ENCODE peak calls at places on chromosomes 7 and 10, in seven cellular contexts. One of them, this sample, is unnamed.

GRCh38 chr10:44384601-44385422 is at the start of gene CXCL12:
- DNase-seq in CD4-positive, alpha-beta memory T cell: no peak
- DNase-seq in suprapubic skin: peak; percentile 68
- DNase-seq in hepatocyte: peak; percentile 44
- DNase-seq in transverse colon: peak; percentile 17
- DNase-seq in CD8-positive, alpha-beta memory T cell: no peak
- DNase-seq in CD8-positive, alpha-beta T cell: no peak
- DNase-seq in this sample: peak; percentile 55

GRCh38 chr7:105304040-105304895 is 84.5 kb downstream of the SRPK2 start:
- DNase-seq in CD4-positive, alpha-beta memory T cell: no peak
- DNase-seq in CD8-positive, alpha-beta T cell: no peak
- DNase-seq in hepatocyte: no peak
- DNase-seq in suprapubic skin: no peak
- DNase-seq in CD8-positive, alpha-beta memory T cell: no peak
- DNase-seq in transverse colon: no peak
- DNase-seq in this sample: peak; percentile 66

GRCh38 chr7:57432583-57432982 is 17.4 kb upstream of the ZNF716 start:
- DNase-seq in CD8-positive, alpha-beta memory T cell: no peak
- DNase-seq in CD4-positive, alpha-beta memory T cell: no peak
- DNase-seq in suprapubic skin: no peak
- DNase-seq in CD8-positive, alpha-beta T cell: no peak
- DNase-seq in transverse colon: no peak
- DNase-seq in hepatocyte: no peak
- DNase-seq in this sample: no peak

GRCh38 chr7:3042861-3043489 is 692 bp downstream of the CARD11 start:
- DNase-seq in suprapubic skin: no peak
- DNase-seq in CD8-positive, alpha-beta T cell: peak; percentile 82
- DNase-seq in transverse colon: peak; percentile 54
- DNase-seq in CD8-positive, alpha-beta memory T cell: peak; percentile 67
- DNase-seq in hepatocyte: peak; percentile 55
- DNase-seq in CD4-positive, alpha-beta memory T cell: peak; percentile 64
- DNase-seq in this sample: no peak

GRCh38 chr10:51001587-51001986 is 72.7 kb upstream of the PRKG1 start:
- DNase-seq in hepatocyte: peak; percentile 48
- DNase-seq in CD8-positive, alpha-beta T cell: no peak
- DNase-seq in transverse colon: no peak
- DNase-seq in suprapubic skin: no peak
- DNase-seq in CD4-positive, alpha-beta memory T cell: no peak
- DNase-seq in CD8-positive, alpha-beta memory T cell: no peak
- DNase-seq in this sample: peak; percentile 54

GRCh38 chr7:105198223-105198622 is 184.2 kb downstream of the KMT2E start:
- DNase-seq in hepatocyte: peak; percentile 44
- DNase-seq in CD8-positive, alpha-beta T cell: no peak
- DNase-seq in transverse colon: no peak
- DNase-seq in CD8-positive, alpha-beta memory T cell: no peak
- DNase-seq in CD4-positive, alpha-beta memory T cell: no peak
- DNase-seq in suprapubic skin: no peak
- DNase-seq in this sample: peak; percentile 94

GRCh38 chr10:14071956-14072355 is 258.8 kb downstream of the FRMD4A start:
- DNase-seq in CD8-positive, alpha-beta memory T cell: no peak
- DNase-seq in CD8-positive, alpha-beta T cell: no peak
- DNase-seq in CD4-positive, alpha-beta memory T cell: no peak
- DNase-seq in hepatocyte: no peak
- DNase-seq in transverse colon: no peak
- DNase-seq in suprapubic skin: no peak
- DNase-seq in this sample: no peak

GRCh38 chr7:122343986-122344620 is 39.6 kb upstream of the FEZF1 start:
- DNase-seq in CD8-positive, alpha-beta memory T cell: no peak
- DNase-seq in CD8-positive, alpha-beta T cell: no peak
- DNase-seq in transverse colon: no peak
- DNase-seq in suprapubic skin: no peak
- DNase-seq in CD4-positive, alpha-beta memory T cell: no peak
- DNase-seq in hepatocyte: no peak
- DNase-seq in this sample: no peak

GRCh38 chr10:131858118-131858515 is 42.7 kb upstream of the PPP2R2D start:
- DNase-seq in transverse colon: no peak
- DNase-seq in CD8-positive, alpha-beta T cell: no peak
- DNase-seq in CD8-positive, alpha-beta memory T cell: no peak
- DNase-seq in suprapubic skin: no peak
- DNase-seq in hepatocyte: no peak
- DNase-seq in CD4-positive, alpha-beta memory T cell: no peak
- DNase-seq in this sample: no peak

GRCh38 chr10:121415017-121415416 is 183.2 kb downstream of the FGFR2 start:
- DNase-seq in hepatocyte: no peak
- DNase-seq in CD8-positive, alpha-beta T cell: no peak
- DNase-seq in CD8-positive, alpha-beta memory T cell: no peak
- DNase-seq in transverse colon: no peak
- DNase-seq in CD4-positive, alpha-beta memory T cell: no peak
- DNase-seq in suprapubic skin: no peak
- DNase-seq in this sample: no peak

GRCh38 chr10:72229261-72230251 is 13.5 kb upstream of the ASCC1 start:
- DNase-seq in CD8-positive, alpha-beta T cell: no peak
- DNase-seq in CD4-positive, alpha-beta memory T cell: no peak
- DNase-seq in transverse colon: no peak
- DNase-seq in suprapubic skin: peak; percentile 32
- DNase-seq in CD8-positive, alpha-beta memory T cell: no peak
- DNase-seq in hepatocyte: no peak
- DNase-seq in this sample: no peak

GRCh38 chr10:21634599-21635365 is 100.8 kb downstream of the MLLT10 start:
- DNase-seq in suprapubic skin: no peak
- DNase-seq in CD4-positive, alpha-beta memory T cell: no peak
- DNase-seq in CD8-positive, alpha-beta T cell: no peak
- DNase-seq in transverse colon: no peak
- DNase-seq in hepatocyte: no peak
- DNase-seq in CD8-positive, alpha-beta memory T cell: no peak
- DNase-seq in this sample: no peak

GRCh38 chr7:1732072-1732471 is 62.0 kb downstream of the ELFN1 start:
- DNase-seq in hepatocyte: no peak
- DNase-seq in CD8-positive, alpha-beta T cell: no peak
- DNase-seq in suprapubic skin: no peak
- DNase-seq in CD8-positive, alpha-beta memory T cell: no peak
- DNase-seq in CD4-positive, alpha-beta memory T cell: no peak
- DNase-seq in transverse colon: no peak
- DNase-seq in this sample: no peak

GRCh38 chr7:154371424-154371823 is 319.2 kb downstream of the DPP6 start:
- DNase-seq in transverse colon: no peak
- DNase-seq in CD8-positive, alpha-beta T cell: no peak
- DNase-seq in CD4-positive, alpha-beta memory T cell: no peak
- DNase-seq in hepatocyte: no peak
- DNase-seq in suprapubic skin: no peak
- DNase-seq in CD8-positive, alpha-beta memory T cell: no peak
- DNase-seq in this sample: no peak

GRCh38 chr10:2856598-2856997 is 210.8 kb upstream of the PFKP start:
- DNase-seq in transverse colon: no peak
- DNase-seq in suprapubic skin: no peak
- DNase-seq in CD4-positive, alpha-beta memory T cell: no peak
- DNase-seq in CD8-positive, alpha-beta memory T cell: no peak
- DNase-seq in hepatocyte: no peak
- DNase-seq in CD8-positive, alpha-beta T cell: no peak
- DNase-seq in this sample: no peak

GRCh38 chr7:158407581-158408331 is 179.9 kb downstream of the PTPRN2 start:
- DNase-seq in hepatocyte: peak; percentile 69
- DNase-seq in CD8-positive, alpha-beta memory T cell: no peak
- DNase-seq in CD8-positive, alpha-beta T cell: no peak
- DNase-seq in transverse colon: no peak
- DNase-seq in CD4-positive, alpha-beta memory T cell: no peak
- DNase-seq in suprapubic skin: no peak
- DNase-seq in this sample: peak; percentile 24

GRCh38 chr10:52779541-52780390 is 7.2 kb upstream of the MBL2 start:
- DNase-seq in transverse colon: peak; percentile 54
- DNase-seq in hepatocyte: peak; percentile 87
- DNase-seq in CD8-positive, alpha-beta T cell: no peak
- DNase-seq in CD8-positive, alpha-beta memory T cell: no peak
- DNase-seq in CD4-positive, alpha-beta memory T cell: no peak
- DNase-seq in suprapubic skin: no peak
- DNase-seq in this sample: peak; percentile 30

GRCh38 chr10:110556993-110557601 is 10.4 kb upstream of the SMC3 start:
- DNase-seq in CD8-positive, alpha-beta T cell: peak; percentile 65
- DNase-seq in CD8-positive, alpha-beta memory T cell: peak; percentile 48
- DNase-seq in transverse colon: peak; percentile 40
- DNase-seq in suprapubic skin: no peak
- DNase-seq in CD4-positive, alpha-beta memory T cell: peak; percentile 57
- DNase-seq in hepatocyte: peak; percentile 44
- DNase-seq in this sample: peak; percentile 58

GRCh38 chr10:58982470-58983239 is 193.8 kb upstream of the PHYHIPL start:
- DNase-seq in CD4-positive, alpha-beta memory T cell: no peak
- DNase-seq in CD8-positive, alpha-beta T cell: no peak
- DNase-seq in CD8-positive, alpha-beta memory T cell: no peak
- DNase-seq in hepatocyte: no peak
- DNase-seq in transverse colon: no peak
- DNase-seq in suprapubic skin: no peak
- DNase-seq in this sample: no peak

DNA sequence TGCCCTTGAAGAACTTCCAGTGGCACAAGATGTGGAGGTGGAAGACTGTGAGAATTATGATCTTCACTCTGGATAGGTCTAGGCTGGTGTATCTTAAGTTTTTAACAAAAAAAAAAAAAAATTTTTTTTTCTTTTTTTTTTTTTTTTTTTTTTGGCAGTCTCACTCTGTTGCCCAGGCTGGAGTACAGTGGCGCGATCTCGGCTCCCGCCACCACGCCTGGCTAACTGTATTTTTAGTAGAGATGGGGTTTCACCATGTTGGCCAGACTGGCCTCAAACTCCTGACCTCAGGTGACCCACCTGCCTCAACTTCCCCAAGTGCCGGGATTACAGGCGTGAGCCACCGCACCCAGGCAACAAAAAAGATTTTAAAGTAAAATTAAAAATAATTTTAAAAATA is 37.9 kb downstream of the WAPL start:
- DNase-seq in suprapubic skin: no peak
- DNase-seq in CD4-positive, alpha-beta memory T cell: no peak
- DNase-seq in CD8-positive, alpha-beta T cell: no peak
- DNase-seq in CD8-positive, alpha-beta memory T cell: no peak
- DNase-seq in hepatocyte: no peak
- DNase-seq in transverse colon: no peak
- DNase-seq in this sample: no peak
- H3K36me3 ChIP-seq in suprapubic skin: peaks cover 44% of the 10 kb centered on the region
- H3K36me3 ChIP-seq in CD4-positive, alpha-beta memory T cell: peaks cover 16% of the 10 kb centered on the region
- H3K36me3 ChIP-seq in CD8-positive, alpha-beta T cell: no peaks in the 10 kb centered on the region
- H3K36me3 ChIP-seq in CD8-positive, alpha-beta memory T cell: peaks cover 10% of the 10 kb centered on the region
- H3K36me3 ChIP-seq in hepatocyte: no peaks in the 10 kb centered on the region
- H3K36me3 ChIP-seq in transverse colon: peaks cover 12% of the 10 kb centered on the region
- H3K36me3 ChIP-seq in this sample: no peaks in the 10 kb centered on the region

DNA sequence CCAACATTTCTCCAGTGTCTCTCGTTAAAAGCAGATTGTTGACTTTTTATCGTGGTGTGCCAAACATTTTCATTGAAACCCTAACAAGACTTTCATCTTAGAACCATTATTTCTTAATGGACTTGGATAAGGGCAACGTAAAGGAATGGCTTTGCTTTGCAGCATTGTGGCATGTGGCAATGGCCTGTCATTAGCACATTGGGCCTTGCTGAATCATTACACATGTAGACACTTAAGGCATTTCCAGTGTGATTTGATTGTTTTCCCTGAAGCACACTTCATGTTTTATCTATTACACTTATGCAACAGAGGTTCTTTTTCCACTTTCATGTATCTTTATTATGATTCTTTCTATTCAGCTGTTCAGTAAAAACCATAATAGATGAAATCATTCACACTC is 151.1 kb upstream of the MEOX2 start:
- DNase-seq in CD4-positive, alpha-beta memory T cell: no peak
- DNase-seq in transverse colon: no peak
- DNase-seq in CD8-positive, alpha-beta T cell: no peak
- DNase-seq in hepatocyte: no peak
- DNase-seq in CD8-positive, alpha-beta memory T cell: no peak
- DNase-seq in suprapubic skin: no peak
- DNase-seq in this sample: no peak
- H3K4me3 ChIP-seq in CD4-positive, alpha-beta memory T cell: no peak overlapping the region
- H3K4me3 ChIP-seq in transverse colon: no peak overlapping the region
- H3K4me3 ChIP-seq in CD8-positive, alpha-beta T cell: no peak overlapping the region
- H3K4me3 ChIP-seq in hepatocyte: no peak overlapping the region
- H3K4me3 ChIP-seq in CD8-positive, alpha-beta memory T cell: no peak overlapping the region
- H3K4me3 ChIP-seq in suprapubic skin: no peak overlapping the region
- H3K4me3 ChIP-seq in this sample: no peak overlapping the region

GRCh38 chr7:5217396-5217795 is 27.4 kb downstream of the WIPI2 start:
- DNase-seq in transverse colon: no peak
- DNase-seq in CD8-positive, alpha-beta memory T cell: no peak
- DNase-seq in suprapubic skin: peak; percentile 21
- DNase-seq in CD8-positive, alpha-beta T cell: no peak
- DNase-seq in hepatocyte: no peak
- DNase-seq in CD4-positive, alpha-beta memory T cell: no peak
- DNase-seq in this sample: no peak

GRCh38 chr7:5216931-5217330 is 26.9 kb downstream of the WIPI2 start:
- DNase-seq in transverse colon: no peak
- DNase-seq in hepatocyte: no peak
- DNase-seq in suprapubic skin: no peak
- DNase-seq in CD4-positive, alpha-beta memory T cell: no peak
- DNase-seq in CD8-positive, alpha-beta memory T cell: no peak
- DNase-seq in CD8-positive, alpha-beta T cell: no peak
- DNase-seq in this sample: no peak

GRCh38 chr7:5217851-5218331 is 27.9 kb downstream of the WIPI2 start:
- DNase-seq in CD8-positive, alpha-beta T cell: no peak
- DNase-seq in CD8-positive, alpha-beta memory T cell: no peak
- DNase-seq in suprapubic skin: peak; percentile 26
- DNase-seq in transverse colon: no peak
- DNase-seq in CD4-positive, alpha-beta memory T cell: no peak
- DNase-seq in hepatocyte: no peak
- DNase-seq in this sample: no peak

GRCh38 chr7:5215313-5215712 is 25.3 kb downstream of the WIPI2 start:
- DNase-seq in transverse colon: no peak
- DNase-seq in CD8-positive, alpha-beta T cell: no peak
- DNase-seq in CD4-positive, alpha-beta memory T cell: no peak
- DNase-seq in CD8-positive, alpha-beta memory T cell: no peak
- DNase-seq in hepatocyte: no peak
- DNase-seq in suprapubic skin: no peak
- DNase-seq in this sample: no peak

DNA sequence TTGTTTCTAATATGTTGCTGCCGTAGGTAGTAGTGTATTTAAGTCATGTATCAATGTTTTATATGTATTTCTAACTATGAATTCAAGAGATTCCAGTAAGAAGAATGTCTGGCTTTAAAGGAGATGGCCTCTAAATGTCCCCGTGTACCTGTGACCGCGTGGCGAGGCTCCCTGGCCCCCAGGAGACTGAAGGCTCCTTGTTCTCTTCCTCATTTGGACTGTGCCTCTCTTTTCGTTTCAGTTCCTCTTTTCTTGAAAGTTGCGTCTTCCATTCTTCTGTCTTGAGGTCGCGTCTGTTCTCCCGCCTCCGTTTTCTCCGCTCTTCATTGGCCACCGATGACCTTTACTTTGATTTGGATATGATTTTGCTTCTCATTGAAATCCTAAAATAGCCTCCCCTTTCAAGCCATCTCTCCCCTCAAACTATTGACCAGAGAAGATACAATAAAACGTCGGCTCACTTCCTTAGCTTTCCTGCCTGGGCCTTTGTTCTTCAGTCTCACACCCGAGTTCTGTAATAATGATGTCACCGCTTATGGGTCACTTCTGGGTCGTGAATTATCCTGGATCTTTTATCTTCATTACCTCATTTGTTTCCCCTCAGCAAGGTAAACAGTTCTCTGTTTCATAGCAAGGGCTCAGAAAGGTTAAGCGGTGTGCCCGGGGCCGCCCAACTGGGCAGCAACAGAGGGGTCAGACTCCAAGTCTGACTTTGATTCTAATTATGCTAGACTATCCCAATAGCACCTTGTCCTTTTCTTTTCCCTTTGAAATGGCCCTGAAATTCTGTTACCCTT is 28.7 kb downstream of the WIPI2 start:
- DNase-seq in hepatocyte: peak; percentile 38
- DNase-seq in CD8-positive, alpha-beta T cell: no peak
- DNase-seq in CD8-positive, alpha-beta memory T cell: no peak
- DNase-seq in transverse colon: peak; percentile 59
- DNase-seq in CD4-positive, alpha-beta memory T cell: no peak
- DNase-seq in suprapubic skin: peak; percentile 39
- DNase-seq in this sample: no peak
- H3K36me3 ChIP-seq in hepatocyte: no peaks in the 10 kb centered on the region
- H3K36me3 ChIP-seq in CD8-positive, alpha-beta T cell: peaks cover 59% of the 10 kb centered on the region
- H3K36me3 ChIP-seq in CD8-positive, alpha-beta memory T cell: peaks cover 42% of the 10 kb centered on the region
- H3K36me3 ChIP-seq in transverse colon: peaks cover 53% of the 10 kb centered on the region
- H3K36me3 ChIP-seq in CD4-positive, alpha-beta memory T cell: peaks cover 77% of the 10 kb centered on the region
- H3K36me3 ChIP-seq in suprapubic skin: peaks cover 97% of the 10 kb centered on the region
- H3K36me3 ChIP-seq in this sample: peaks cover 30% of the 10 kb centered on the region

GRCh38 chr7:142383826-142384507 is 126.1 kb upstream of the PRSS58 start:
- DNase-seq in suprapubic skin: no peak
- DNase-seq in CD8-positive, alpha-beta memory T cell: no peak
- DNase-seq in transverse colon: no peak
- DNase-seq in CD4-positive, alpha-beta memory T cell: peak; percentile 15
- DNase-seq in CD8-positive, alpha-beta T cell: peak; percentile 23
- DNase-seq in hepatocyte: no peak
- DNase-seq in this sample: no peak
- H3K4me3 ChIP-seq in suprapubic skin: no peak overlapping the region
- H3K4me3 ChIP-seq in CD8-positive, alpha-beta memory T cell: no peak overlapping the region
- H3K4me3 ChIP-seq in transverse colon: no peak overlapping the region
- H3K4me3 ChIP-seq in CD4-positive, alpha-beta memory T cell: no peak overlapping the region
- H3K4me3 ChIP-seq in CD8-positive, alpha-beta T cell: no peak overlapping the region
- H3K4me3 ChIP-seq in hepatocyte: no peak overlapping the region
- H3K4me3 ChIP-seq in this sample: no peak overlapping the region

This sample was measured in fibroblast of lung.